ENCODE peak calls at places on chromosomes 4 and X, in four cellular contexts. One of them, this sample, is unnamed.
A peak's percentile ranks its signal among the peaks of the same experiment; 100 is the strongest.

GRCh38 chrX:56789518-56790070 is 60.6 kb downstream of the NBDY start:
- DNase-seq in lower lobe of right lung: no peak
- DNase-seq in activated CD4-positive, alpha-beta T cell treated with anti-CD3 and anti-CD28 coated beads, Interleukin-2, amount 50 U/mL, for 1 hour: no peak
- DNase-seq in EH: no peak
- DNase-seq in this sample: no peak

GRCh38 chr4:36260714-36261113 is 16.4 kb upstream of the ARAP2 start:
- DNase-seq in activated CD4-positive, alpha-beta T cell treated with anti-CD3 and anti-CD28 coated beads, Interleukin-2, amount 50 U/mL, for 1 hour: no peak
- DNase-seq in EH: no peak
- DNase-seq in lower lobe of right lung: no peak
- DNase-seq in this sample: no peak

GRCh38 chr4:102345795-102346100 is 466 bp upstream of the SLC39A8 start:
- DNase-seq in lower lobe of right lung: no peak
- DNase-seq in EH: no peak
- DNase-seq in activated CD4-positive, alpha-beta T cell treated with anti-CD3 and anti-CD28 coated beads, Interleukin-2, amount 50 U/mL, for 1 hour: peak; percentile 1
- DNase-seq in this sample: no peak

GRCh38 chr4:78656968-78657445 is 105.4 kb downstream of the ANXA3 start:
- DNase-seq in lower lobe of right lung: no peak
- DNase-seq in EH: no peak
- DNase-seq in activated CD4-positive, alpha-beta T cell treated with anti-CD3 and anti-CD28 coated beads, Interleukin-2, amount 50 U/mL, for 1 hour: no peak
- DNase-seq in this sample: no peak

GRCh38 chr4:76594152-76594551 is 159.1 kb downstream of the SHROOM3 start:
- DNase-seq in activated CD4-positive, alpha-beta T cell treated with anti-CD3 and anti-CD28 coated beads, Interleukin-2, amount 50 U/mL, for 1 hour: no peak
- DNase-seq in lower lobe of right lung: no peak
- DNase-seq in EH: no peak
- DNase-seq in this sample: no peak

GRCh38 chr4:188728359-188728758 is 589.1 kb downstream of the TRIML1 start:
- DNase-seq in EH: no peak
- DNase-seq in activated CD4-positive, alpha-beta T cell treated with anti-CD3 and anti-CD28 coated beads, Interleukin-2, amount 50 U/mL, for 1 hour: no peak
- DNase-seq in lower lobe of right lung: no peak
- DNase-seq in this sample: no peak

GRCh38 chrX:71541546-71542022 is 8.7 kb downstream of the OGT start:
- DNase-seq in lower lobe of right lung: no peak
- DNase-seq in activated CD4-positive, alpha-beta T cell treated with anti-CD3 and anti-CD28 coated beads, Interleukin-2, amount 50 U/mL, for 1 hour: no peak
- DNase-seq in EH: peak; percentile 88
- DNase-seq in this sample: peak; percentile 76

GRCh38 chrX:103063918-103064434 is at the start of gene BEX1:
- DNase-seq in lower lobe of right lung: peak; percentile 46
- DNase-seq in activated CD4-positive, alpha-beta T cell treated with anti-CD3 and anti-CD28 coated beads, Interleukin-2, amount 50 U/mL, for 1 hour: no peak
- DNase-seq in EH: peak; percentile 59
- DNase-seq in this sample: peak; percentile 84

GRCh38 chrX:136453771-136454170 is 34.0 kb upstream of the BRS3 start:
- DNase-seq in EH: no peak
- DNase-seq in lower lobe of right lung: no peak
- DNase-seq in activated CD4-positive, alpha-beta T cell treated with anti-CD3 and anti-CD28 coated beads, Interleukin-2, amount 50 U/mL, for 1 hour: no peak
- DNase-seq in this sample: no peak

GRCh38 chr4:128847074-128847724 is 37.7 kb downstream of the JADE1 start:
- DNase-seq in EH: no peak
- DNase-seq in activated CD4-positive, alpha-beta T cell treated with anti-CD3 and anti-CD28 coated beads, Interleukin-2, amount 50 U/mL, for 1 hour: no peak
- DNase-seq in lower lobe of right lung: peak; percentile 53
- DNase-seq in this sample: no peak

GRCh38 chr4:121697626-121698025 is 846 bp upstream of the ANXA5 start:
- DNase-seq in activated CD4-positive, alpha-beta T cell treated with anti-CD3 and anti-CD28 coated beads, Interleukin-2, amount 50 U/mL, for 1 hour: no peak
- DNase-seq in lower lobe of right lung: no peak
- DNase-seq in EH: no peak
- DNase-seq in this sample: no peak

GRCh38 chr4:131644619-131645018 is 1504.5 kb upstream of the PCDH10 start:
- DNase-seq in lower lobe of right lung: no peak
- DNase-seq in EH: peak; percentile 1
- DNase-seq in activated CD4-positive, alpha-beta T cell treated with anti-CD3 and anti-CD28 coated beads, Interleukin-2, amount 50 U/mL, for 1 hour: no peak
- DNase-seq in this sample: peak; percentile 8

GRCh38 chr4:31059753-31060522 is 339.8 kb downstream of the PCDH7 start:
- DNase-seq in EH: no peak
- DNase-seq in lower lobe of right lung: no peak
- DNase-seq in activated CD4-positive, alpha-beta T cell treated with anti-CD3 and anti-CD28 coated beads, Interleukin-2, amount 50 U/mL, for 1 hour: no peak
- DNase-seq in this sample: no peak

GRCh38 chrX:148698221-148698620 is 197.8 kb downstream of the AFF2 start:
- DNase-seq in EH: no peak
- DNase-seq in lower lobe of right lung: no peak
- DNase-seq in activated CD4-positive, alpha-beta T cell treated with anti-CD3 and anti-CD28 coated beads, Interleukin-2, amount 50 U/mL, for 1 hour: no peak
- DNase-seq in this sample: no peak

GRCh38 chr4:8286719-8287355 is 17.3 kb downstream of the HTRA3 start:
- DNase-seq in lower lobe of right lung: no peak
- DNase-seq in activated CD4-positive, alpha-beta T cell treated with anti-CD3 and anti-CD28 coated beads, Interleukin-2, amount 50 U/mL, for 1 hour: no peak
- DNase-seq in EH: no peak
- DNase-seq in this sample: no peak

GRCh38 chr4:69910016-69910782 is 20.7 kb upstream of the CSN1S1 start:
- DNase-seq in EH: no peak
- DNase-seq in lower lobe of right lung: no peak
- DNase-seq in activated CD4-positive, alpha-beta T cell treated with anti-CD3 and anti-CD28 coated beads, Interleukin-2, amount 50 U/mL, for 1 hour: no peak
- DNase-seq in this sample: no peak

GRCh38 chr4:70759627-70760026 is 37.9 kb downstream of the RUFY3 start:
- DNase-seq in activated CD4-positive, alpha-beta T cell treated with anti-CD3 and anti-CD28 coated beads, Interleukin-2, amount 50 U/mL, for 1 hour: no peak
- DNase-seq in lower lobe of right lung: no peak
- DNase-seq in EH: peak; percentile 44
- DNase-seq in this sample: no peak

GRCh38 chr4:21742326-21742725 is 206.2 kb downstream of the KCNIP4 start:
- DNase-seq in lower lobe of right lung: no peak
- DNase-seq in EH: peak; percentile 80
- DNase-seq in activated CD4-positive, alpha-beta T cell treated with anti-CD3 and anti-CD28 coated beads, Interleukin-2, amount 50 U/mL, for 1 hour: no peak
- DNase-seq in this sample: peak; percentile 42

GRCh38 chr4:176034936-176035335 is 30.7 kb upstream of the WDR17 start:
- DNase-seq in lower lobe of right lung: no peak
- DNase-seq in EH: no peak
- DNase-seq in activated CD4-positive, alpha-beta T cell treated with anti-CD3 and anti-CD28 coated beads, Interleukin-2, amount 50 U/mL, for 1 hour: no peak
- DNase-seq in this sample: no peak

GRCh38 chrX:73943900-73944581 is 359.9 kb upstream of the ZCCHC13 start:
- DNase-seq in lower lobe of right lung: peak; percentile 90
- DNase-seq in EH: peak; percentile 84
- DNase-seq in activated CD4-positive, alpha-beta T cell treated with anti-CD3 and anti-CD28 coated beads, Interleukin-2, amount 50 U/mL, for 1 hour: peak; percentile 80
- DNase-seq in this sample: peak; percentile 83

GRCh38 chr4:113682730-113683129 is 78.8 kb downstream of the CAMK2D start:
- DNase-seq in lower lobe of right lung: no peak
- DNase-seq in activated CD4-positive, alpha-beta T cell treated with anti-CD3 and anti-CD28 coated beads, Interleukin-2, amount 50 U/mL, for 1 hour: no peak
- DNase-seq in EH: peak; percentile 68
- DNase-seq in this sample: peak; percentile 67

GRCh38 chr4:134024251-134024650 is 177.3 kb downstream of the PABPC4L start:
- DNase-seq in activated CD4-positive, alpha-beta T cell treated with anti-CD3 and anti-CD28 coated beads, Interleukin-2, amount 50 U/mL, for 1 hour: no peak
- DNase-seq in lower lobe of right lung: no peak
- DNase-seq in EH: peak; percentile 54
- DNase-seq in this sample: peak; percentile 25

GRCh38 chr4:87882321-87882720 is 49.6 kb downstream of the MEPE start:
- DNase-seq in lower lobe of right lung: no peak
- DNase-seq in EH: no peak
- DNase-seq in activated CD4-positive, alpha-beta T cell treated with anti-CD3 and anti-CD28 coated beads, Interleukin-2, amount 50 U/mL, for 1 hour: no peak
- DNase-seq in this sample: no peak

This sample was measured in EL.